ENCODE peak calls at places on chromosomes 7 and 10, in six cellular contexts. One of them, this sample, is unnamed.
A peak's percentile ranks its signal among the peaks of the same experiment; 100 is the strongest.

GRCh38 chr10:30784896-30785605 is 155.5 kb upstream of the LYZL2 start:
- DNase-seq in endothelial cell: peak; percentile 70
- DNase-seq in GM23338: peak; percentile 94
- DNase-seq in Calu3: peak; percentile 73
- DNase-seq in neural progenitor cell: peak; percentile 95
- DNase-seq in lung: peak; percentile 75
- DNase-seq in this sample: peak; percentile 77

GRCh38 chr10:80530251-80530650 is 7.5 kb upstream of the SH2D4B start:
- DNase-seq in endothelial cell: no peak
- DNase-seq in GM23338: no peak
- DNase-seq in Calu3: peak; percentile 77
- DNase-seq in neural progenitor cell: no peak
- DNase-seq in lung: no peak
- DNase-seq in this sample: no peak

GRCh38 chr10:11827006-11827405 is 3.9 kb downstream of the PROSER2 start:
- DNase-seq in endothelial cell: no peak
- DNase-seq in GM23338: no peak
- DNase-seq in Calu3: no peak
- DNase-seq in neural progenitor cell: no peak
- DNase-seq in lung: no peak
- DNase-seq in this sample: no peak

GRCh38 chr10:72085864-72086465 is 2.4 kb downstream of the SPOCK2 start:
- DNase-seq in endothelial cell: no peak
- DNase-seq in GM23338: no peak
- DNase-seq in Calu3: no peak
- DNase-seq in neural progenitor cell: no peak
- DNase-seq in lung: no peak
- DNase-seq in this sample: no peak

GRCh38 chr10:6089334-6090219 is 743 bp downstream of the RBM17 start:
- DNase-seq in endothelial cell: peak; percentile 41
- DNase-seq in GM23338: peak; percentile 60
- DNase-seq in Calu3: peak; percentile 20
- DNase-seq in neural progenitor cell: peak; percentile 76
- DNase-seq in lung: peak; percentile 30
- DNase-seq in this sample: peak; percentile 59

GRCh38 chr10:13331641-13332040 is 16.5 kb downstream of the SEPHS1 start:
- DNase-seq in endothelial cell: no peak
- DNase-seq in GM23338: no peak
- DNase-seq in Calu3: no peak
- DNase-seq in neural progenitor cell: no peak
- DNase-seq in lung: no peak
- DNase-seq in this sample: no peak

GRCh38 chr7:94297397-94297838 is 97.3 kb upstream of the COL1A2 start:
- DNase-seq in endothelial cell: no peak
- DNase-seq in GM23338: no peak
- DNase-seq in Calu3: no peak
- DNase-seq in neural progenitor cell: no peak
- DNase-seq in lung: peak; percentile 38
- DNase-seq in this sample: no peak

GRCh38 chr7:27685209-27685608 is 22.5 kb upstream of the HIBADH start:
- DNase-seq in endothelial cell: no peak
- DNase-seq in GM23338: no peak
- DNase-seq in Calu3: no peak
- DNase-seq in neural progenitor cell: no peak
- DNase-seq in lung: no peak
- DNase-seq in this sample: no peak

GRCh38 chr10:101492205-101492604 is 95.9 kb downstream of the POLL start:
- DNase-seq in endothelial cell: no peak
- DNase-seq in GM23338: no peak
- DNase-seq in Calu3: no peak
- DNase-seq in neural progenitor cell: no peak
- DNase-seq in lung: no peak
- DNase-seq in this sample: no peak

GRCh38 chr10:19930936-19931859 is 115.0 kb downstream of the PLXDC2 start:
- DNase-seq in endothelial cell: no peak
- DNase-seq in GM23338: peak; percentile 24
- DNase-seq in Calu3: no peak
- DNase-seq in neural progenitor cell: no peak
- DNase-seq in lung: no peak
- DNase-seq in this sample: peak; percentile 4

GRCh38 chr10:75351637-75352036 is 49.9 kb downstream of the ZNF503 start:
- DNase-seq in endothelial cell: no peak
- DNase-seq in GM23338: no peak
- DNase-seq in Calu3: no peak
- DNase-seq in neural progenitor cell: no peak
- DNase-seq in lung: no peak
- DNase-seq in this sample: no peak

DNA sequence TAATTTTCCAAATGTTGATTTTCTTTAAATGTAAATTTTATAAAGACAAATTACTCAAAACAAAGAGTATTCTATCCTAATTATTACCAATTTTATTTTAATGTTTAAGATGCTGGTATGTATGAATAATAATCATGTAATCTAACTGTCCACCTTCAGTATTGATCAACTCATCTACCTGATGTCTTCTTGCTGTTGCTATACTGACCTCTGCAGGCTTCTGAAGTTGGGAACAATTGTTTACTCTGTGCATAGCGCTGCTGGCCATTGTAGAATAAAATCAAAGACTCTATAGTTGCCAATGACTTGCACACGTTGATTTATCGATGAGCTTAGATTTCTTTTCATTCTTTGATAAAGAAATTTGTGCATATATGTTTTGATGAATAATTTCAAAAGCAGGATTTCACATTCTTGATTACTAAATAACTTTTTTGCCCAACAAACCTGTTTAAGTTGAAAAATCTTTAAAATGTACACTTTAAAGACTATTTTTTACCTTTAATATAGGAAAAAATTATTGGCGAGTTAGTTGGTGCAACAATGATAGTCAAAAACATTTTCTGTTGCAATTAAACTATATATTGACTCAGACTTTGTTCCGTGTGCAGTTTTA is 282.3 kb downstream of the TFEC start:
- DNase-seq in endothelial cell: peak; percentile 8
- DNase-seq in GM23338: peak; percentile 36
- DNase-seq in Calu3: peak; percentile 20
- DNase-seq in neural progenitor cell: peak; percentile 51
- DNase-seq in lung: no peak
- DNase-seq in this sample: no peak
- TF ChIP-seq CTCF in endothelial cell: no peak
- TF ChIP-seq CTCF in GM23338: peak; percentile 60
- TF ChIP-seq CTCF in Calu3: peak; percentile 41
- TF ChIP-seq CTCF in neural progenitor cell: peak; percentile 65
- TF ChIP-seq CTCF in lung: no peak
- TF ChIP-seq CTCF in this sample: peak; percentile 40

GRCh38 chr7:149834601-149835000 is 3.6 kb upstream of the ZNF862 start:
- DNase-seq in endothelial cell: no peak
- DNase-seq in GM23338: no peak
- DNase-seq in Calu3: no peak
- DNase-seq in neural progenitor cell: no peak
- DNase-seq in lung: no peak
- DNase-seq in this sample: no peak

GRCh38 chr7:149831730-149832219 is 6.4 kb upstream of the ZNF862 start:
- DNase-seq in endothelial cell: no peak
- DNase-seq in GM23338: peak; percentile 45
- DNase-seq in Calu3: no peak
- DNase-seq in neural progenitor cell: no peak
- DNase-seq in lung: no peak
- DNase-seq in this sample: peak; percentile 37

GRCh38 chr7:149830997-149831729 is 7.0 kb upstream of the ZNF862 start:
- DNase-seq in endothelial cell: no peak
- DNase-seq in GM23338: no peak
- DNase-seq in Calu3: no peak
- DNase-seq in neural progenitor cell: peak; percentile 32
- DNase-seq in lung: no peak
- DNase-seq in this sample: no peak

GRCh38 chr7:149833495-149834130 is 4.6 kb upstream of the ZNF862 start:
- DNase-seq in endothelial cell: no peak
- DNase-seq in GM23338: no peak
- DNase-seq in Calu3: no peak
- DNase-seq in neural progenitor cell: no peak
- DNase-seq in lung: no peak
- DNase-seq in this sample: no peak

DNA sequence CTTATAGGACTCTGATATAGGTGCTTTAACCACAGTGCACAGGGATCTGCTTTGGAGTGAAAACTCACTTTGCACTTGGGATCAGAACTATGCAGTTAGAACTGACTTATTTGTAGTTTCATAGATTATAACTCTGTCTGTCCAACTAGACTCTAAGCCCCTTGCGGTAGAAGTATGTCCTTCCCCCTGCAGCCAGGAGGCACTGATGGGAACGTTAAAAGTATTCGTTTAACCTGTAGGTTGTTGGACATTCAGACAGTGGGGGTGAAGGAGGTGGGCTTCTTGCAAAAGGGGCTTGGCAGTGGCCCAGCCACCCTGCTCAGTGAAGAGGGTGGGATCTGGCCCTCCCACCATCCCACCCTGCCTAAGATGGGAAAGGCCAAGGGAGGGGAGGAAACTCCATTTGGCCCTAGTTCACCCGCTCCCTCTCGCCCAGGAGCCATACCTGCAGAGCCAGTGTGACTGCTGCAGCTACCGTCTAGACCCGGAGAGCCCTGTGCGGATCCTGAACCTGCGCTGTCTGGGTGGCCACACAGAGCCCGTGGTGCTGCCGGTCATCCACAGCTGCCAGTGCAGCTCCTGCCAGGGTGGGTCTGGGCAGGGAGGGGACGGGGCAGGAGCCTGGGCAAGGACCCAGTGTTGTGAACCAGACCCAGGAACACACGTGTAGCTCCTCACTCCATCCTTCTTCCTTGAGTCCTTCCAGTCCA is 5.7 kb upstream of the ZNF862 start:
- DNase-seq in endothelial cell: no peak
- DNase-seq in GM23338: no peak
- DNase-seq in Calu3: no peak
- DNase-seq in neural progenitor cell: no peak
- DNase-seq in lung: no peak
- DNase-seq in this sample: no peak
- TF ChIP-seq CTCF in endothelial cell: no peak
- TF ChIP-seq CTCF in GM23338: peak; percentile 21
- TF ChIP-seq CTCF in Calu3: no peak
- TF ChIP-seq CTCF in neural progenitor cell: no peak
- TF ChIP-seq CTCF in lung: no peak
- TF ChIP-seq CTCF in this sample: no peak

GRCh38 chr7:148672041-148672440 is 26.7 kb upstream of the CUL1 start:
- DNase-seq in endothelial cell: no peak
- DNase-seq in GM23338: no peak
- DNase-seq in Calu3: no peak
- DNase-seq in neural progenitor cell: no peak
- DNase-seq in lung: no peak
- DNase-seq in this sample: no peak
- TF ChIP-seq CTCF in endothelial cell: no peak
- TF ChIP-seq CTCF in GM23338: no peak
- TF ChIP-seq CTCF in Calu3: no peak
- TF ChIP-seq CTCF in neural progenitor cell: no peak
- TF ChIP-seq CTCF in lung: no peak
- TF ChIP-seq CTCF in this sample: no peak

DNA sequence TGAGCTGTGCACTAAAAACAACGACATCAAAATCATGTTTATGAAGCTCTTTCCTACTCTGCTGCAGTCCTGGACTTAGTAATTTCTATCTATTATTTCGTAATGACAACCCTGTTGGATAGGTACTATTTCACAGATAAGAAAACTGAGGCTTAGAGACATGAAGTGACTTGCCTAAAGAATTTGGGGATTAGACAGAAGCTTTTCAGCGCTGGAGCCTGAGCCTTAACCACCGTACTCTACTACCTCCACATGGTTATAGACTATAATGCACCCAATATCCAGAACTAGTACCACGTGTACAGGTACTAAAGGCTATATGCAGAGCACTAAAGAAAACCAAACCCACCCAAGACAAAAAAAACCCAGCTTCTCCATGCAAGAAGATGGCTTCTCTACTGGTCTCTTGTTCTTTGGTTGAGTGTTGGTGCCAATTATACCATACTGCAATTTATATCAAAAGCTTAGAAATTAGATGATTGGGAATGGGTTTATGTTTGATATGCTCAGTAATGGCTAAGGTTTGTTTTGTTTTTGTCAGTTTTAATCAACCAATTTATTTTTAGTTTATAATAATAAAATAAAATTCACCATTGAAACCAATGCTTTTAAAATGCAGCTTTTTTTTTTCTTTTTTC is 6.5 kb upstream of the SNX10 start:
- DNase-seq in endothelial cell: no peak
- DNase-seq in GM23338: peak; percentile 36
- DNase-seq in Calu3: peak; percentile 18
- DNase-seq in neural progenitor cell: peak; percentile 21
- DNase-seq in lung: no peak
- DNase-seq in this sample: no peak
- TF ChIP-seq CTCF in endothelial cell: no peak
- TF ChIP-seq CTCF in GM23338: peak; percentile 38
- TF ChIP-seq CTCF in Calu3: no peak
- TF ChIP-seq CTCF in neural progenitor cell: peak; percentile 28
- TF ChIP-seq CTCF in lung: no peak
- TF ChIP-seq CTCF in this sample: no peak

This sample was measured in nephron progenitor cell.